ENCODE peak calls at places on chromosomes 6 and 20, in four cellular contexts. H is HL-60, F is K562, E is GM12878. L is an unnamed sample.

GRCh38 chr6:56356431-56356830 is 109.1 kb upstream of the COL21A1 start:
- DNase-seq in H (no peak), E (no peak), F (no peak), L (no peak)

GRCh38 chr6:170221052-170221752 is 69.7 kb downstream of the DLL1 start:
- DNase-seq in F (no peak), E (no peak), H (no peak), L (no peak)

GRCh38 chr6:87161299-87161698 is 5.9 kb downstream of the ZNF292 start:
- DNase-seq in F (no peak), H (no peak), E (no peak), L (no peak)

GRCh38 chr20:1373614-1374013 is 19.2 kb downstream of the FKBP1A start:
- DNase-seq in H (no peak), E (no peak), F (no peak), L (no peak)

GRCh38 chr20:57264151-57264792 is 2.2 kb downstream of the BMP7 start:
- DNase-seq in F (no peak), E (no peak), H (no peak), L (no peak)

GRCh38 chr6:6812427-6812826 is 223.9 kb downstream of the LY86 start:
- DNase-seq in F (no peak), H (no peak), E (no peak), L (no peak)

GRCh38 chr6:5113096-5113495 is 28.0 kb downstream of the PPP1R3G start:
- DNase-seq in E (no peak), H (no peak), F (no peak), L (no peak)

GRCh38 chr6:22980446-22980845 is 411.1 kb downstream of the HDGFL1 start:
- DNase-seq in E (no peak), H (no peak), F (no peak), L (no peak)

GRCh38 chr20:59412251-59412650 is 111.8 kb downstream of the EDN3 start:
- DNase-seq in H (no peak), F (no peak), E (no peak), L (no peak)

GRCh38 chr6:167717455-167717854 is 109.3 kb upstream of the AFDN start:
- DNase-seq in H (no peak), E (no peak), F (no peak), L (no peak)

GRCh38 chr6:168877821-168878282 is 375.8 kb downstream of the THBS2 start:
- DNase-seq in E (no peak), H (no peak), F (no peak), L (no peak)

GRCh38 chr6:114058435-114058834 is 87.5 kb upstream of the HDAC2 start:
- DNase-seq in H (no peak), E (no peak), F (no peak), L (no peak)

GRCh38 chr20:18504479-18505060 is 3.2 kb upstream of the SEC23B start:
- DNase-seq in F (no peak), H (no peak), E (no peak), L (no peak)

GRCh38 chr6:163470611-163471010 is 56.1 kb downstream of the QKI start:
- DNase-seq in F (no peak), H (no peak), E (no peak), L (no peak)
- TF ChIP-seq SPI1 in F (no peak), H (no peak), E (no peak), L (no peak)

GRCh38 chr6:1726341-1726763 is 116.6 kb downstream of the FOXC1 start:
- DNase-seq in F (no peak), H (no peak), E (no peak), L (no peak)

GRCh38 chr6:1724124-1724523 is 114.4 kb downstream of the FOXC1 start:
- DNase-seq in F (no peak), E (no peak), H (no peak), L (no peak)

GRCh38 chr6:1722801-1723200 is 113.1 kb downstream of the FOXC1 start:
- DNase-seq in E (no peak), H (no peak), F (no peak), L (no peak)

GRCh38 chr6:1720620-1721322 is 111.1 kb downstream of the FOXC1 start:
- DNase-seq in E (no peak), F (no peak), H (no peak), L (no peak)

DNA sequence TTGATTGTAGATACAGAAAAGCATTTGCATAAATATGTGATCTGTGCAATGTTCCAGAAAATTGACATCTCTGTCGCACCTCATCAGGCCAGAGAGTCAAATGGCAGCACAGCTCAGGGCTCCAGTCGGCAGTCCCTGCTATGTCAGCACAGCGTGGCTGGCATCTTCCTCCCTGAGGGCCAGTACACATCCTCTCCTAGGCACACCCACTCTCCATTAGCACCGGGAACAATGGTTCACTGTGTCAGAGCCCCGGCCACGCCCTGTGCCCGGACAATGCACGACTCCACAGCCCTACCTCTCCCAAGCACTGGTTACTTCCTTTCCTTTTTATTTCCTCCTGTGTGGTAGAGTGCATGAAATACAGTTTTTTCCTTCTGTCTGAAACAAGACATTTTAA is 114.9 kb downstream of the FOXC1 start:
- DNase-seq in H (no peak), F (no peak), E (no peak), L (no peak)
- TF ChIP-seq SPI1 in H (no peak), F (no peak), E (no peak), L (no peak)

DNA sequence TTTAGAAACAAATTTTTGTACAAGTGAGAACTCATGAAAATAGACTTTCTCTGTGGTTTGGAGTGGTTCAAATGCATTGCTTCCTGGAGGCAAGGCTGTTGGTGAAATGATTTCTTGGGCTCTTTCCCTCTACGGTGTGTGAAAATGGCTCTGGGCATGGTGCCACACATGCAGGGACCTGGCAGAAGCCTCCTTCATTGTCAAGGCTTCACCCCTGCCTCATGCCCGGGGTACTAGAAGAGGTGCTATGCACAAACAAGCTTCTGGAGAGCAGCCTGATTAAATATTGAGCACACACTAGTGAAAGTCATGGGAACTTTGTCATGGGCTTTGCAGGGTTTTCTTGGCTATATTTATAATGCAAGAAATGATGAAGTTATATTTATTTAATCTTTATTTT is 20.8 kb downstream of the C6orf89 start:
- DNase-seq in E (no peak), F (no peak), H (no peak), L (no peak)
- TF ChIP-seq SPI1 in E (no peak), F (no peak), H (no peak), L (no peak)

DNA sequence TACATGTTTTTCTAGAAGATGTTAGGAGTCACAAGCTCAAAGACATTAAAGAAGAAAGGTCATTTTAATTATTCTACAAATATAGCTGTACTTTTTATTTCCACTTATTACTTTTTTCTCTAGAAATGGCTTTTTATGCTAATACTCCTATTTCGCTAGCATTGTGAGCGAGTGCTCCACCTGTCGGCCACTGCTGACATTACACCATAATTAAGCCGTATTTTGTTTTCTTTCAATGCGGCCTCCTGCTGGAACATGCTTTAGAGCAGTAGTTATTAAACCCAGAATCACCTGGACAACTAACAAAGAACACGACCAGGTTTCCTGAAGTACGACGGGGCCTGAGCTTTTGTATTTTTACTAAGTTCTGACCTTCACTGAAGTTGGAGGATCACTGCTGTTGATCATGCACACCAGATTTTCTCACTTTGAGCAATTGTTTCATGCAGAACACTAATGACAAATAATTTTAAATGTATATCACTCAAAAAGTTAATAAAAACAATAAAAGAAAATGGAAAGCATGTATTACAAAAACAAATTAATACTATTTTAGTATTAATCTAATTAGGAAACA is 74.1 kb upstream of the PAK5 start:
- DNase-seq in F (peak; percentile 17), E (no peak), H (no peak), L (no peak)
- TF ChIP-seq SPI1 in F (no peak), E (no peak), H (no peak), L (no peak)

L was measured in GM12891.